ENCODE peak calls at places on chromosomes 13 and 19, in four cellular contexts. S, B, F and G are unnamed samples.
A peak's percentile ranks its signal among the peaks of the same experiment; 100 is the strongest.

GRCh38 chr13:33172911-33173310 is 112.6 kb downstream of the STARD13 start:
- DNase-seq in S (no peak), B (no peak), F (peak; percentile 63), G (no peak)

GRCh38 chr13:78029891-78030290 is 111.3 kb upstream of the EDNRB start:
- DNase-seq in S (no peak), B (no peak), F (no peak), G (no peak)

GRCh38 chr19:31349160-31349881 is at the start of gene TSHZ3:
- DNase-seq in S (peak; percentile 61), B (no peak), F (peak; percentile 32), G (no peak)

GRCh38 chr13:94112227-94112626 is 367.3 kb downstream of the DCT start:
- DNase-seq in S (no peak), B (no peak), F (no peak), G (no peak)

GRCh38 chr13:99087130-99087953 is 109.5 kb upstream of the DOCK9 start:
- DNase-seq in S (peak; percentile 95), B (peak; percentile 82), F (peak; percentile 89), G (peak; percentile 94)

GRCh38 chr19:18429717-18430416 is 8.1 kb downstream of the ISYNA1 start:
- DNase-seq in S (peak; percentile 65), B (no peak), F (no peak), G (no peak)

GRCh38 chr19:30416375-30416774 is 44.2 kb downstream of the ZNF536 start:
- DNase-seq in S (no peak), B (no peak), F (no peak), G (no peak)

GRCh38 chr13:73335226-73335625 is 276.4 kb downstream of the KLF5 start:
- DNase-seq in S (no peak), B (no peak), F (peak; percentile 36), G (peak; percentile 9)

GRCh38 chr19:34172661-34173144 is 399 bp downstream of the LSM14A start:
- DNase-seq in S (no peak), B (no peak), F (no peak), G (no peak)

GRCh38 chr13:78606471-78607408 is 3.4 kb upstream of the POU4F1 start:
- DNase-seq in S (no peak), B (no peak), F (no peak), G (no peak)

GRCh38 chr19:29524912-29525870 is 603 bp upstream of the VSTM2B start:
- DNase-seq in S (no peak), B (no peak), F (no peak), G (no peak)

GRCh38 chr13:30355405-30355741 is 48.0 kb upstream of the KATNAL1 start:
- DNase-seq in S (peak; percentile 51), B (no peak), F (no peak), G (no peak)